ENCODE peak calls at places on chromosomes 13 and 19, in eight cellular contexts. One of them, this sample, is unnamed.

GRCh38 chr13:56700324-56700723 is 440.4 kb upstream of the PRR20A start:
- DNase-seq in CD4-positive, alpha-beta T cell: no peak
- DNase-seq in brain microvascular endothelial cell: no peak
- DNase-seq in choroid plexus epithelial cell: no peak
- DNase-seq in DND-41: no peak
- DNase-seq in cardiac muscle cell: no peak
- DNase-seq in BE2C: no peak
- DNase-seq in astrocyte of the cerebellum: no peak
- DNase-seq in this sample: no peak

GRCh38 chr19:17749912-17750317 is 1.4 kb upstream of the FCHO1 start:
- DNase-seq in DND-41: peak
- DNase-seq in astrocyte of the cerebellum: no peak
- DNase-seq in cardiac muscle cell: no peak
- DNase-seq in BE2C: no peak
- DNase-seq in choroid plexus epithelial cell: peak
- DNase-seq in CD4-positive, alpha-beta T cell: no peak
- DNase-seq in brain microvascular endothelial cell: no peak
- DNase-seq in this sample: no peak

GRCh38 chr13:113854238-113855011 is 9.5 kb downstream of the GAS6 start:
- DNase-seq in astrocyte of the cerebellum: peak
- DNase-seq in cardiac muscle cell: no peak
- DNase-seq in BE2C: no peak
- DNase-seq in brain microvascular endothelial cell: no peak
- DNase-seq in choroid plexus epithelial cell: peak
- DNase-seq in CD4-positive, alpha-beta T cell: no peak
- DNase-seq in DND-41: peak
- DNase-seq in this sample: no peak

GRCh38 chr13:27966641-27967202 is 2.4 kb downstream of the CDX2 start:
- DNase-seq in CD4-positive, alpha-beta T cell: no peak
- DNase-seq in astrocyte of the cerebellum: no peak
- DNase-seq in DND-41: no peak
- DNase-seq in BE2C: no peak
- DNase-seq in choroid plexus epithelial cell: no peak
- DNase-seq in brain microvascular endothelial cell: no peak
- DNase-seq in cardiac muscle cell: no peak
- DNase-seq in this sample: peak

GRCh38 chr19:13764821-13765394 is 586 bp downstream of the MRI1 start:
- DNase-seq in astrocyte of the cerebellum: no peak
- DNase-seq in CD4-positive, alpha-beta T cell: peak
- DNase-seq in cardiac muscle cell: peak
- DNase-seq in choroid plexus epithelial cell: peak
- DNase-seq in DND-41: peak
- DNase-seq in BE2C: peak
- DNase-seq in brain microvascular endothelial cell: no peak
- DNase-seq in this sample: peak

GRCh38 chr13:74836628-74837027 is 645.3 kb downstream of the TBC1D4 start:
- DNase-seq in DND-41: no peak
- DNase-seq in cardiac muscle cell: no peak
- DNase-seq in CD4-positive, alpha-beta T cell: no peak
- DNase-seq in BE2C: no peak
- DNase-seq in astrocyte of the cerebellum: no peak
- DNase-seq in brain microvascular endothelial cell: no peak
- DNase-seq in choroid plexus epithelial cell: no peak
- DNase-seq in this sample: no peak

GRCh38 chr19:3793799-3794198 is 7.6 kb upstream of the MATK start:
- DNase-seq in cardiac muscle cell: no peak
- DNase-seq in CD4-positive, alpha-beta T cell: no peak
- DNase-seq in BE2C: no peak
- DNase-seq in brain microvascular endothelial cell: no peak
- DNase-seq in choroid plexus epithelial cell: no peak
- DNase-seq in DND-41: no peak
- DNase-seq in astrocyte of the cerebellum: no peak
- DNase-seq in this sample: no peak

GRCh38 chr13:50156722-50157121 is 141.5 kb downstream of the KCNRG start:
- DNase-seq in choroid plexus epithelial cell: peak
- DNase-seq in BE2C: no peak
- DNase-seq in brain microvascular endothelial cell: peak
- DNase-seq in astrocyte of the cerebellum: no peak
- DNase-seq in DND-41: no peak
- DNase-seq in cardiac muscle cell: no peak
- DNase-seq in CD4-positive, alpha-beta T cell: no peak
- DNase-seq in this sample: peak

GRCh38 chr19:3210347-3211017 is 14.0 kb upstream of the CELF5 start:
- DNase-seq in cardiac muscle cell: peak
- DNase-seq in choroid plexus epithelial cell: peak
- DNase-seq in BE2C: peak
- DNase-seq in brain microvascular endothelial cell: peak
- DNase-seq in CD4-positive, alpha-beta T cell: peak
- DNase-seq in astrocyte of the cerebellum: no peak
- DNase-seq in DND-41: peak
- DNase-seq in this sample: peak

GRCh38 chr13:95833713-95834112 is 156.8 kb downstream of the DNAJC3 start:
- DNase-seq in cardiac muscle cell: no peak
- DNase-seq in CD4-positive, alpha-beta T cell: no peak
- DNase-seq in brain microvascular endothelial cell: no peak
- DNase-seq in choroid plexus epithelial cell: peak
- DNase-seq in DND-41: no peak
- DNase-seq in BE2C: no peak
- DNase-seq in astrocyte of the cerebellum: no peak
- DNase-seq in this sample: no peak

GRCh38 chr13:68897331-68897730 is 1210.3 kb upstream of the ATXN8OS start:
- DNase-seq in astrocyte of the cerebellum: no peak
- DNase-seq in CD4-positive, alpha-beta T cell: no peak
- DNase-seq in choroid plexus epithelial cell: no peak
- DNase-seq in brain microvascular endothelial cell: no peak
- DNase-seq in BE2C: no peak
- DNase-seq in cardiac muscle cell: no peak
- DNase-seq in DND-41: no peak
- DNase-seq in this sample: no peak

GRCh38 chr19:305240-306150 is 14.3 kb upstream of the PLPP2 start:
- DNase-seq in BE2C: no peak
- DNase-seq in cardiac muscle cell: no peak
- DNase-seq in astrocyte of the cerebellum: no peak
- DNase-seq in brain microvascular endothelial cell: no peak
- DNase-seq in DND-41: no peak
- DNase-seq in CD4-positive, alpha-beta T cell: no peak
- DNase-seq in choroid plexus epithelial cell: no peak
- DNase-seq in this sample: no peak

GRCh38 chr13:78608705-78609463 is 5.5 kb upstream of the POU4F1 start:
- DNase-seq in CD4-positive, alpha-beta T cell: no peak
- DNase-seq in choroid plexus epithelial cell: no peak
- DNase-seq in brain microvascular endothelial cell: no peak
- DNase-seq in BE2C: peak
- DNase-seq in DND-41: no peak
- DNase-seq in astrocyte of the cerebellum: no peak
- DNase-seq in cardiac muscle cell: no peak
- DNase-seq in this sample: no peak

GRCh38 chr13:19264711-19265110 is 83.1 kb upstream of the TUBA3C start:
- DNase-seq in cardiac muscle cell: no peak
- DNase-seq in brain microvascular endothelial cell: no peak
- DNase-seq in BE2C: no peak
- DNase-seq in DND-41: no peak
- DNase-seq in CD4-positive, alpha-beta T cell: no peak
- DNase-seq in astrocyte of the cerebellum: no peak
- DNase-seq in choroid plexus epithelial cell: no peak
- DNase-seq in this sample: no peak

GRCh38 chr19:40139533-40140287 is 49.0 kb upstream of the ZNF780A start:
- DNase-seq in CD4-positive, alpha-beta T cell: no peak
- DNase-seq in choroid plexus epithelial cell: peak
- DNase-seq in DND-41: no peak
- DNase-seq in cardiac muscle cell: peak
- DNase-seq in brain microvascular endothelial cell: peak
- DNase-seq in BE2C: no peak
- DNase-seq in astrocyte of the cerebellum: peak
- DNase-seq in this sample: peak

GRCh38 chr13:110023729-110024645 is 237.6 kb upstream of the IRS2 start:
- DNase-seq in choroid plexus epithelial cell: peak
- DNase-seq in BE2C: no peak
- DNase-seq in CD4-positive, alpha-beta T cell: no peak
- DNase-seq in DND-41: no peak
- DNase-seq in astrocyte of the cerebellum: no peak
- DNase-seq in cardiac muscle cell: peak
- DNase-seq in brain microvascular endothelial cell: no peak
- DNase-seq in this sample: no peak

DNA sequence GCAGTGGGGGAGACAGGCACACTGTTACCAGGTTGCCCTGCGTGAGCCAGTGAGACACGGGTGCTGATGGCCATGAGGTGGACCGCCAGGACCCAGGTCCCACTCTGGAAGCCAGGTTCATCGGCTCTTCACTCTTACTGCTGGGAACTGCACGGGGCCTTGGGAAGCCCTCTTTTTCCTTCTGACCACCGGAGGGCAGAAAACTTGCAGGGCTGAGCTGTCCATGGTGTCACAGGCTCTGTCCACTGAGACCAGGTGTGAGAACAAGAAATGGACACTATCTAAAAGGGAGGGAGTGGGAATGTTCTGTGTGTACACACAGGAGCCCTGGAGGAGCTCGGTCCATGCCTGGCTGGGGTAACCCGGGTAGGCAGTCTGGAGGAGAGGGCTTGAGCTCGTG is 93.4 kb downstream of the UQCRFS1 start:
- DNase-seq in cardiac muscle cell: peak
- DNase-seq in DND-41: no peak
- DNase-seq in brain microvascular endothelial cell: no peak
- DNase-seq in BE2C: no peak
- DNase-seq in choroid plexus epithelial cell: no peak
- DNase-seq in astrocyte of the cerebellum: no peak
- DNase-seq in CD4-positive, alpha-beta T cell: no peak
- DNase-seq in this sample: peak
- TF ChIP-seq CTCF in cardiac muscle cell: peak
- TF ChIP-seq CTCF in DND-41: peak
- TF ChIP-seq CTCF in brain microvascular endothelial cell: no peak
- TF ChIP-seq CTCF in BE2C: no peak
- TF ChIP-seq CTCF in choroid plexus epithelial cell: no peak
- TF ChIP-seq CTCF in astrocyte of the cerebellum: no peak
- TF ChIP-seq CTCF in CD4-positive, alpha-beta T cell: no peak
- TF ChIP-seq CTCF in this sample: peak

DNA sequence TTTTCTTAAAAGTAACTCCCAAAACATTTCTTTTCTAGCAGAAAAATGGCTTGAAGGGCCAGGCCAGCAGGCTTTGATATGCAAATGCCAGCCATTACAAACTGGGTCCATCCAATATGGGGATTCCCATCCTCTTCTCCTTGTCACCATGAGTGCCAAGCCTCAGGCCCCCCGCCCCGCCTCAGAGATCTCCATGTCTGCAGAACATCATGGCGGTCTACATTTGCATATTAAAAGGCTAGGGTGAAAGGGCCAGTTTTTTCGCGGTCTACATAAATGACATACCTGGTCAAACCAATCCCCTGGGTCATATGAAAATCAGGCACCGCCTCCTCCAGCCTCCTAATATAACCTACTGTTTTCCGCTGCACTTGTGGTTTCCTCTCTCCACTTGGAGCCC is 1327.6 kb downstream of the UQCRFS1 start:
- DNase-seq in astrocyte of the cerebellum: no peak
- DNase-seq in CD4-positive, alpha-beta T cell: no peak
- DNase-seq in BE2C: no peak
- DNase-seq in brain microvascular endothelial cell: no peak
- DNase-seq in DND-41: no peak
- DNase-seq in choroid plexus epithelial cell: no peak
- DNase-seq in cardiac muscle cell: no peak
- DNase-seq in this sample: no peak
- TF ChIP-seq CTCF in astrocyte of the cerebellum: no peak
- TF ChIP-seq CTCF in CD4-positive, alpha-beta T cell: no peak
- TF ChIP-seq CTCF in BE2C: no peak
- TF ChIP-seq CTCF in brain microvascular endothelial cell: no peak
- TF ChIP-seq CTCF in DND-41: no peak
- TF ChIP-seq CTCF in choroid plexus epithelial cell: no peak
- TF ChIP-seq CTCF in cardiac muscle cell: no peak
- TF ChIP-seq CTCF in this sample: no peak

DNA sequence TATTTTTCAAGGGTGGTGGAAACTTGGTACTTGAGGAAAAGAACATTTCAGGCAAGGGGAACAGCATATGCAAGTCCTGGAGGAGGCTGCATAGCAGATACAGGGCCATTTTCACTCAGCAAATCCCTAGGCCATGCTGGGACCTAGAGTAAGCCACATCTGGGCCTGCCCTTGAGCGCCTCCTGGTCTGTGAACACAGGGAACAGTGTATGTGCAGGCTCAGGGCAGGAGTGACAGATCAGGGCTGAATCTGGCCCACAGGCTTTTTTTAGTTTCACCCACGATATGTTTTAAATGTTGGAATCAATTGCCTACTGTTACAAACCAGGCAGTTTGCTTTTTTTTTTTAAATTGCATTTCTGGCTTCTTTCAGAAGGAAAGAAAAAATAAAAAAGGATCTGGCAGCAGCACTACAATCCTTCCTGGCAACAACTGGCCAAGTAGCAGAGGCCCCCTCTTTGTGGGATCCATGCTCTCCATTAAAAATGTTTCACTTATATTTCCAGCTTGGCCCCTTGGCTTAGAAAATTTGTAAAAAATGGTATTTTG is 1.4 kb upstream of the TMEM145 start:
- DNase-seq in DND-41: no peak
- DNase-seq in brain microvascular endothelial cell: no peak
- DNase-seq in CD4-positive, alpha-beta T cell: no peak
- DNase-seq in cardiac muscle cell: no peak
- DNase-seq in astrocyte of the cerebellum: no peak
- DNase-seq in BE2C: no peak
- DNase-seq in choroid plexus epithelial cell: no peak
- DNase-seq in this sample: no peak
- TF ChIP-seq CTCF in DND-41: peak
- TF ChIP-seq CTCF in brain microvascular endothelial cell: peak
- TF ChIP-seq CTCF in CD4-positive, alpha-beta T cell: no peak
- TF ChIP-seq CTCF in cardiac muscle cell: no peak
- TF ChIP-seq CTCF in astrocyte of the cerebellum: no peak
- TF ChIP-seq CTCF in BE2C: peak
- TF ChIP-seq CTCF in choroid plexus epithelial cell: peak
- TF ChIP-seq CTCF in this sample: no peak

GRCh38 chr19:7494416-7495098 is 5.7 kb upstream of the PEX11G start:
- DNase-seq in cardiac muscle cell: no peak
- DNase-seq in DND-41: no peak
- DNase-seq in brain microvascular endothelial cell: peak
- DNase-seq in CD4-positive, alpha-beta T cell: no peak
- DNase-seq in astrocyte of the cerebellum: no peak
- DNase-seq in BE2C: no peak
- DNase-seq in choroid plexus epithelial cell: peak
- DNase-seq in this sample: peak
- TF ChIP-seq CTCF in cardiac muscle cell: no peak
- TF ChIP-seq CTCF in DND-41: no peak
- TF ChIP-seq CTCF in brain microvascular endothelial cell: peak
- TF ChIP-seq CTCF in CD4-positive, alpha-beta T cell: no peak
- TF ChIP-seq CTCF in astrocyte of the cerebellum: peak
- TF ChIP-seq CTCF in BE2C: no peak
- TF ChIP-seq CTCF in choroid plexus epithelial cell: peak
- TF ChIP-seq CTCF in this sample: no peak

DNA sequence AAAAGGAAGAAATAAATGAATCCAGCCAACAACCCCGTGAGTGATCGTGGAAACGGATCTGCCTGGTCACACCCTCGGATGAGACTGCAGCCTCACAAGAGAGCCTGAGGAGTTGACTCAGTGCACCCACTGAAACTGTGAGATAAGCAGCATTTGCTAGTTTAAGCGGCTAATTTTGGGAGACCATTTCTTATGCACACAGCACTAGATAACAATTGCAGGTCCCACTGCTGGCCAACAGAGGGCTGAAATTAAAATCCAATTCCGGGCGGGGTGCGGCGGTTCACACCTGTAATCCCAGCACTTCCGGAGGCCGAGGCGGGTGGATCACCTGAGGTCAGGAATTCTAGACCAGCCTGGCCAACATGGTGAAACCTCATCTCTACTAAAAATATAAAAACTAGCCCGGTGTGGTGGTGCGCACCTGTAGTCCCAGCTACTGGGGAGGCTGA is 3.6 kb downstream of the UQCR11 start:
- DNase-seq in choroid plexus epithelial cell: peak
- DNase-seq in DND-41: no peak
- DNase-seq in BE2C: no peak
- DNase-seq in brain microvascular endothelial cell: no peak
- DNase-seq in astrocyte of the cerebellum: no peak
- DNase-seq in cardiac muscle cell: no peak
- DNase-seq in CD4-positive, alpha-beta T cell: no peak
- DNase-seq in this sample: no peak
- TF ChIP-seq CTCF in choroid plexus epithelial cell: peak
- TF ChIP-seq CTCF in DND-41: peak
- TF ChIP-seq CTCF in BE2C: peak
- TF ChIP-seq CTCF in brain microvascular endothelial cell: peak
- TF ChIP-seq CTCF in astrocyte of the cerebellum: peak
- TF ChIP-seq CTCF in cardiac muscle cell: peak
- TF ChIP-seq CTCF in CD4-positive, alpha-beta T cell: no peak
- TF ChIP-seq CTCF in this sample: peak